ENCODE peak calls at places on chromosomes 1 and 21, in ten cellular contexts. S is SK-N-SH; T is Calu3; I is CD4-positive, alpha-beta T cell; Q is neural crest cell; G is AG09309; B is fibroblast of pulmonary artery; U is GM12865; L is GM13977; V is progenitor cell of endocrine pancreas. X is an unnamed sample.

GRCh38 chr1:30879940-30880339 is 28.6 kb downstream of the SDC3 start:
- DNase-seq in S (peak), T (no peak), I (no peak), Q (no peak), G (no peak), B (no peak), U (no peak), L (no peak), V (no peak), X (no peak)

GRCh38 chr1:226814751-226815496 is 55.5 kb upstream of the PSEN2 start:
- DNase-seq in S (no peak), T (peak), I (no peak), Q (no peak), G (peak), B (peak), U (no peak), L (no peak), V (no peak), X (no peak)

GRCh38 chr21:40622531-40622930 is 224.4 kb downstream of the DSCAM start:
- DNase-seq in S (peak), T (no peak), I (no peak), Q (no peak), G (no peak), B (no peak), U (no peak), L (no peak), V (no peak), X (no peak)

GRCh38 chr1:184457500-184457899 is 70.7 kb downstream of the C1orf21 start:
- DNase-seq in S (peak), T (no peak), I (no peak), Q (no peak), G (peak), B (peak), U (no peak), L (no peak), V (no peak), X (no peak)

GRCh38 chr1:203676455-203676854 is 49.8 kb downstream of the ATP2B4 start:
- DNase-seq in S (no peak), T (no peak), I (no peak), Q (no peak), G (no peak), B (no peak), U (no peak), L (no peak), V (no peak), X (no peak)

GRCh38 chr1:109216662-109217061 is 2.9 kb downstream of the SARS1 start:
- DNase-seq in S (no peak), T (no peak), I (no peak), Q (no peak), G (no peak), B (no peak), U (no peak), L (no peak), V (no peak), X (no peak)

GRCh38 chr1:7281821-7282220 is 489.3 kb upstream of the VAMP3 start:
- DNase-seq in S (no peak), T (no peak), I (no peak), Q (no peak), G (peak), B (peak), U (no peak), L (no peak), V (no peak), X (no peak)

GRCh38 chr1:212254853-212255363 is 30.3 kb upstream of the PPP2R5A start:
- DNase-seq in S (peak), T (no peak), I (no peak), Q (no peak), G (no peak), B (peak), U (no peak), L (no peak), V (no peak), X (no peak)

GRCh38 chr1:24998554-24999245 is 68.6 kb upstream of the RUNX3 start:
- DNase-seq in S (no peak), T (no peak), I (no peak), Q (no peak), G (no peak), B (no peak), U (no peak), L (no peak), V (no peak), X (no peak)

GRCh38 chr1:181541458-181541857 is 58.1 kb downstream of the CACNA1E start:
- DNase-seq in S (no peak), T (no peak), I (no peak), Q (no peak), G (no peak), B (no peak), U (no peak), L (no peak), V (no peak), X (no peak)

GRCh38 chr1:234170622-234171021 is 202.6 kb upstream of the COA6 start:
- DNase-seq in S (no peak), T (no peak), I (no peak), Q (no peak), G (no peak), B (no peak), U (peak), L (no peak), V (no peak), X (no peak)

GRCh38 chr1:60185684-60186083 is 112.1 kb upstream of the C1orf87 start:
- DNase-seq in S (no peak), T (no peak), I (no peak), Q (no peak), G (no peak), B (no peak), U (no peak), L (no peak), V (no peak), X (no peak)

GRCh38 chr1:58755468-58755872 is 28.4 kb downstream of the JUN start:
- DNase-seq in S (no peak), T (peak), I (peak), Q (no peak), G (peak), B (peak), U (peak), L (peak), V (no peak), X (no peak)

GRCh38 chr1:88612783-88613182 is 71.3 kb upstream of the PKN2 start:
- DNase-seq in S (no peak), T (peak), I (no peak), Q (no peak), G (no peak), B (no peak), U (no peak), L (no peak), V (no peak), X (no peak)

GRCh38 chr1:59415286-59415850 is 118.5 kb downstream of the FGGY start:
- DNase-seq in S (no peak), T (no peak), I (no peak), Q (no peak), G (no peak), B (no peak), U (no peak), L (no peak), V (no peak), X (no peak)

GRCh38 chr1:112704908-112705627 is 1.9 kb downstream of the RHOC start:
- DNase-seq in S (peak), T (peak), I (no peak), Q (peak), G (peak), B (peak), U (peak), L (peak), V (peak), X (no peak)

GRCh38 chr1:190147616-190148015 is 330.0 kb downstream of the BRINP3 start:
- DNase-seq in S (peak), T (no peak), I (no peak), Q (no peak), G (no peak), B (no peak), U (no peak), L (no peak), V (no peak), X (no peak)

GRCh38 chr1:43279666-43280065 is 5.7 kb downstream of the C1orf210 start:
- DNase-seq in S (no peak), T (no peak), I (no peak), Q (no peak), G (no peak), B (no peak), U (no peak), L (no peak), V (no peak), X (no peak)

GRCh38 chr1:21939650-21940374 is 2.7 kb upstream of the HSPG2 start:
- DNase-seq in S (peak), T (peak), I (no peak), Q (no peak), G (peak), B (peak), U (peak), L (no peak), V (no peak), X (no peak)

GRCh38 chr1:202802998-202803932 is 5.0 kb downstream of the KDM5B start:
- DNase-seq in S (no peak), T (peak), I (no peak), Q (no peak), G (no peak), B (peak), U (no peak), L (no peak), V (no peak), X (no peak)

GRCh38 chr1:26692793-26693490 is 2.9 kb upstream of the ARID1A start:
- DNase-seq in S (peak), T (peak), I (peak), Q (peak), G (peak), B (peak), U (peak), L (peak), V (peak), X (peak)

GRCh38 chr1:26694185-26694572 is 1.6 kb upstream of the ARID1A start:
- DNase-seq in S (no peak), T (no peak), I (no peak), Q (no peak), G (no peak), B (no peak), U (no peak), L (no peak), V (no peak), X (no peak)

GRCh38 chr1:26693557-26694184 is 2.1 kb upstream of the ARID1A start:
- DNase-seq in S (no peak), T (no peak), I (no peak), Q (no peak), G (no peak), B (no peak), U (peak), L (no peak), V (no peak), X (no peak)

GRCh38 chr1:26690576-26691031 is 5.2 kb upstream of the ARID1A start:
- DNase-seq in S (no peak), T (no peak), I (no peak), Q (no peak), G (no peak), B (no peak), U (no peak), L (no peak), V (no peak), X (no peak)

DNA sequence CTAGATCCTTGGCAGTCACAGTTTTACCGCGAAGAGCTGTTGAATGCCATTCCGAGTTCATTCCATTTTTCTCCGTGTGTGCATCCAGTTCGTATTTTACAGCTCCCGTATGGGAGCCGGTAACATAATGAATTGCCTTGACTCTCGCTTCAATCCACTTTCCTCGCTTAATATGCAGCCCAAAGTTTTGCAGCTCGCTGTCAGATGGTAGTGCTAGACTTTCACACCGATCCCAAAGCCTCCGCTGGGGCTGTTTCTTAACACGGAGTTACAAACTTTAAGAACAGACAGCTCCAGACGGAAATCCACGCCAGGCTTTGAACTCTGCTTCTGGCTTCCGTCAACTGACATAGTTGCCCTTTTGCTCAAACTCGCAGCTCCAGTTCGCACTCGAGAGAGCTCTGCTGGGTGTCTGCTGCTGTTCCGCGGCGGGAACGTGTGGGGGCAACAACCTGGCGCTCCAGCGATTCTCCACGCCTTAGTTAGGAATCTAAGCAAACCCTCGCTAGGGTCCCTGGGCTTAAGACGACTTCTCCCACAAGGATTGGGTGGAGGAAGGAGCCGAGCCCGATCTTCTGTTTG is 3.5 kb upstream of the ARID1A start:
- DNase-seq in S (peak), T (peak), I (peak), Q (peak), G (peak), B (peak), U (peak), L (peak), V (peak), X (peak)
- TF ChIP-seq CTCF in S (peak), T (no peak), I (peak), Q (no peak), G (peak), B (no peak), U (no peak), L (peak), V (peak), X (no peak)

GRCh38 chr1:14778882-14779594 is 180.6 kb downstream of the KAZN start:
- DNase-seq in S (peak), T (peak), I (peak), Q (peak), G (no peak), B (peak), U (peak), L (peak), V (peak), X (no peak)
- TF ChIP-seq CTCF in S (peak), T (peak), I (peak), Q (peak), G (peak), B (peak), U (peak), L (peak), V (peak), X (peak)

GRCh38 chr1:63276625-63277024 is 45.7 kb upstream of the FOXD3 start:
- DNase-seq in S (no peak), T (no peak), I (no peak), Q (no peak), G (no peak), B (no peak), U (no peak), L (no peak), V (no peak), X (no peak)
- TF ChIP-seq CTCF in S (no peak), T (no peak), I (no peak), Q (no peak), G (no peak), B (no peak), U (no peak), L (no peak), V (no peak), X (no peak)

GRCh38 chr1:153233448-153233847 is 16.1 kb downstream of the PRR9 start:
- DNase-seq in S (no peak), T (no peak), I (no peak), Q (no peak), G (no peak), B (no peak), U (no peak), L (no peak), V (no peak), X (no peak)

GRCh38 chr1:153232553-153232952 is 15.2 kb downstream of the PRR9 start:
- DNase-seq in S (no peak), T (no peak), I (no peak), Q (no peak), G (no peak), B (no peak), U (no peak), L (no peak), V (no peak), X (no peak)

GRCh38 chr1:153231800-153232199 is 14.4 kb downstream of the PRR9 start:
- DNase-seq in S (no peak), T (no peak), I (no peak), Q (no peak), G (no peak), B (no peak), U (no peak), L (no peak), V (no peak), X (no peak)

GRCh38 chr1:153228481-153228880 is 11.1 kb downstream of the PRR9 start:
- DNase-seq in S (no peak), T (no peak), I (no peak), Q (no peak), G (no peak), B (no peak), U (no peak), L (no peak), V (no peak), X (no peak)

DNA sequence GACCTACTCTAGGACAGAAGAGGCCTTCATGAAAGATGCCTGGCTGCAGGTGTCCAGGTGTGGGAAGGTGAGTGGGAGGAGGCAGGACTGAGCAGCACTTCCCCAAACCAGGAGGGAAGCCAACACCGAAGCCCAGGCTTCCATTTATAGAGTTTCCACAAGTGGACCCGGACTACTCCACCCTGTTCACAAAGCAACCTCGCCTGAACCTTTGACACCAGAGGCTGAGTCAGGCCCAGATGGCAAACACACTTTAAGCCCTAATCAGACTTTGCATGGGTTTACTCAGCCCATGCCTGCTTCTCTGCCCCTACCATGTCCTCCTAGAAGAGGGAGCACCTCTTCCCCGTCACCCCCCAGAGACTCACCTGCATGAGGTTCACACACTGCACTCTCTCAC is 14.0 kb downstream of the PRR9 start:
- DNase-seq in S (no peak), T (no peak), I (no peak), Q (no peak), G (no peak), B (no peak), U (no peak), L (no peak), V (no peak), X (no peak)
- TF ChIP-seq CTCF in S (no peak), T (no peak), I (no peak), Q (no peak), G (no peak), B (no peak), U (no peak), L (no peak), V (no peak), X (no peak)

GRCh38 chr21:46129846-46130651 is 25.3 kb downstream of the FTCD start:
- DNase-seq in S (no peak), T (no peak), I (no peak), Q (no peak), G (no peak), B (no peak), U (no peak), L (no peak), V (no peak), X (no peak)
- TF ChIP-seq CTCF in S (no peak), T (no peak), I (no peak), Q (no peak), G (no peak), B (no peak), U (no peak), L (no peak), V (no peak), X (no peak)

GRCh38 chr1:152505083-152505482 is 5.5 kb upstream of the LCE5A start:
- DNase-seq in S (no peak), T (no peak), I (no peak), Q (no peak), G (no peak), B (no peak), U (no peak), L (no peak), V (no peak), X (no peak)
- TF ChIP-seq CTCF in S (no peak), T (no peak), I (no peak), Q (no peak), G (no peak), B (no peak), U (no peak), L (no peak), V (no peak), X (no peak)

GRCh38 chr1:170510163-170510562 is 21.8 kb upstream of the GORAB start:
- DNase-seq in S (no peak), T (no peak), I (no peak), Q (no peak), G (no peak), B (no peak), U (no peak), L (no peak), V (no peak), X (no peak)
- TF ChIP-seq CTCF in S (no peak), T (no peak), I (no peak), Q (no peak), G (no peak), B (no peak), U (no peak), L (no peak), V (no peak), X (no peak)

GRCh38 chr1:29712275-29712633 is 475.9 kb downstream of the PTPRU start:
- DNase-seq in S (no peak), T (no peak), I (no peak), Q (no peak), G (no peak), B (no peak), U (no peak), L (no peak), V (no peak), X (no peak)

GRCh38 chr1:29712801-29713200 is 476.5 kb downstream of the PTPRU start:
- DNase-seq in S (no peak), T (no peak), I (no peak), Q (no peak), G (no peak), B (no peak), U (no peak), L (no peak), V (no peak), X (no peak)

GRCh38 chr1:29716306-29716705 is 480.0 kb downstream of the PTPRU start:
- DNase-seq in S (no peak), T (no peak), I (no peak), Q (no peak), G (no peak), B (no peak), U (no peak), L (no peak), V (no peak), X (no peak)

GRCh38 chr1:29711582-29712274 is 475.4 kb downstream of the PTPRU start:
- DNase-seq in S (no peak), T (no peak), I (no peak), Q (no peak), G (no peak), B (peak), U (peak), L (peak), V (no peak), X (no peak)

DNA sequence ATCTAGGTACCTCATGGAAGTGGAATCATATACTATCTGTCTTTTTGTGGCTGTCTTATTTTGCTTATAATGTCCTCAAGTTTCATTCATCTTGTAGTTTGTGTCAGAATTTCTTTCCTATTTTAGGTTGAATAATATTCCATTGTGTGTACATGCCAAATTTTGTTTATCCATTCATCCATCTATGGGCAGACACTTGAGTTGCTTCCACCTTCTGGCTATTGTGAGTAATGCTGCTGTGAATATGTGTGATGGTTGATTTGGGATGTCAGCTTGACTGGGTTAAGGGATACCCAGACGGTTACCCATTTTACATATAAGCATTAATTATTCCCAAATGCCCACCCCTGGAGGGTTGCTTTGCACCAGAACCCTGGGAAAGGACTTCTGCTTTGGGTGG is 477.5 kb downstream of the PTPRU start:
- DNase-seq in S (no peak), T (no peak), I (no peak), Q (no peak), G (no peak), B (peak), U (no peak), L (no peak), V (no peak), X (no peak)
- TF ChIP-seq CTCF in S (peak), T (peak), I (no peak), Q (peak), G (peak), B (peak), U (no peak), L (no peak), V (no peak), X (no peak)

GRCh38 chr1:1619917-1620361 is 4.6 kb downstream of the MIB2 start:
- DNase-seq in S (peak), T (no peak), I (no peak), Q (no peak), G (no peak), B (no peak), U (no peak), L (no peak), V (no peak), X (no peak)
- TF ChIP-seq CTCF in S (peak), T (no peak), I (no peak), Q (peak), G (peak), B (peak), U (peak), L (peak), V (peak), X (no peak)